ENCODE peak calls at places on chromosomes 1 and 21, in ten cellular contexts. S is CD4-positive, alpha-beta memory T cell; V is Kasumi-1; B is ELR; N is IMR-90; M is activated T-helper 1 cell treated with anti-CD3 and anti-CD28 coated beads, Interleukin-12 subunit alpha, Interleukin-12 subunit beta, Interleukin-2, Interleukin-4 antibody, amounts not matched to agents 30 ng/mL and 10 ng/mL and 1 ng/mL, durations not matched to agents 14 hours and 24 hours and 36 hours; Z is mucosa of gallbladder; E is small intestine; H is memory B cell; Q is GM12864. D is an unnamed sample.

GRCh38 chr21:17729455-17729854 is 89.7 kb downstream of the C21orf91 start:
- DNase-seq in S (no peak), V (no peak), B (no peak), N (no peak), M (no peak), Z (no peak), E (no peak), H (no peak), Q (no peak), D (no peak)

GRCh38 chr1:204692320-204692851 is 6.8 kb upstream of the LRRN2 start:
- DNase-seq in S (no peak), V (no peak), B (no peak), N (no peak), M (no peak), Z (no peak), E (no peak), H (no peak), Q (no peak), D (no peak)

GRCh38 chr1:44655609-44656008 is 18.7 kb downstream of the TMEM53 start:
- DNase-seq in S (no peak), V (peak), B (peak), N (no peak), M (no peak), Z (no peak), E (peak), H (no peak), Q (no peak), D (no peak)

GRCh38 chr1:216822480-216822879 is 99.3 kb upstream of the ESRRG start:
- DNase-seq in S (no peak), V (no peak), B (no peak), N (no peak), M (no peak), Z (no peak), E (no peak), H (no peak), Q (no peak), D (no peak)

GRCh38 chr1:70222716-70223235 is 1.6 kb downstream of the SRSF11 start:
- DNase-seq in S (no peak), V (no peak), B (no peak), N (no peak), M (no peak), Z (no peak), E (no peak), H (no peak), Q (no peak), D (no peak)

GRCh38 chr1:160954158-160955104 is at the start of gene ITLN2:
- DNase-seq in S (peak), V (peak), B (peak), N (peak), M (peak), Z (no peak), E (peak), H (peak), Q (peak), D (peak)

GRCh38 chr1:20404466-20404865 is 81.5 kb downstream of the CAMK2N1 start:
- DNase-seq in S (no peak), V (no peak), B (no peak), N (no peak), M (no peak), Z (no peak), E (no peak), H (peak), Q (no peak), D (no peak)

GRCh38 chr1:27535386-27535785 is 45.4 kb upstream of the WASF2 start:
- DNase-seq in S (no peak), V (no peak), B (no peak), N (no peak), M (no peak), Z (no peak), E (no peak), H (no peak), Q (no peak), D (no peak)

GRCh38 chr1:110196917-110197782 is 13.0 kb upstream of the KCNC4 start:
- DNase-seq in S (peak), V (peak), B (peak), N (peak), M (peak), Z (no peak), E (peak), H (peak), Q (peak), D (peak)

GRCh38 chr1:99843760-99844159 is 6.4 kb upstream of the AGL start:
- DNase-seq in S (no peak), V (no peak), B (no peak), N (no peak), M (no peak), Z (no peak), E (no peak), H (no peak), Q (no peak), D (no peak)

GRCh38 chr21:46182548-46183336 is 1.5 kb downstream of the SPATC1L start:
- DNase-seq in S (no peak), V (no peak), B (no peak), N (no peak), M (no peak), Z (no peak), E (no peak), H (no peak), Q (no peak), D (no peak)

GRCh38 chr1:58928514-58928913 is 144.7 kb upstream of the JUN start:
- DNase-seq in S (no peak), V (no peak), B (no peak), N (no peak), M (no peak), Z (no peak), E (peak), H (no peak), Q (no peak), D (no peak)

GRCh38 chr1:6392880-6393399 is 627 bp downstream of the ACOT7 start:
- DNase-seq in S (no peak), V (no peak), B (no peak), N (no peak), M (no peak), Z (no peak), E (peak), H (no peak), Q (no peak), D (peak)

GRCh38 chr1:59016390-59016789 is 232.5 kb upstream of the JUN start:
- DNase-seq in S (no peak), V (no peak), B (no peak), N (no peak), M (no peak), Z (no peak), E (no peak), H (no peak), Q (no peak), D (no peak)

GRCh38 chr1:32948905-32949304 is 15.7 kb downstream of the RNF19B start:
- DNase-seq in S (no peak), V (no peak), B (peak), N (no peak), M (no peak), Z (no peak), E (peak), H (no peak), Q (no peak), D (no peak)

GRCh38 chr1:243409284-243409683 is 153.4 kb downstream of the SDCCAG8 start:
- DNase-seq in S (no peak), V (peak), B (peak), N (no peak), M (no peak), Z (no peak), E (peak), H (no peak), Q (no peak), D (no peak)